ENCODE peak calls at places on chromosome 1, in nine cellular contexts. J is HFF-Myc; B is right cardiac atrium; X is H54; H is T-helper 9 cell; O is sciatic nerve; G is stimulated activated naive CD4-positive, alpha-beta T cell; D is epithelial cell of esophagus; P is HS-5. M is an unnamed sample.

GRCh38 chr1:227947425-227947677 is 381 bp downstream of the WNT9A start:
- DNase-seq in O (peak), P (no peak), G (no peak), D (no peak), B (no peak), X (peak), H (no peak), J (no peak), M (no peak)

GRCh38 chr1:207698822-207699483 is 52.9 kb upstream of the CD46 start:
- DNase-seq in H (no peak), O (peak), G (no peak), J (peak), X (no peak), D (peak), B (peak), P (peak), M (no peak)

GRCh38 chr1:31788825-31789256 is 24.7 kb upstream of the ADGRB2 start:
- DNase-seq in B (no peak), G (peak), P (peak), D (peak), H (no peak), X (no peak), O (no peak), J (peak), M (no peak)

GRCh38 chr1:46128336-46128735 is 4.1 kb downstream of the PIK3R3 start:
- DNase-seq in D (peak), B (no peak), O (no peak), X (no peak), G (no peak), J (no peak), H (no peak), P (no peak), M (no peak)

GRCh38 chr1:231918239-231919015 is 291.8 kb downstream of the DISC1 start:
- DNase-seq in H (peak), X (peak), O (no peak), D (peak), J (no peak), G (no peak), B (no peak), P (no peak), M (peak)

GRCh38 chr1:196590012-196590708 is 18.1 kb downstream of the KCNT2 start:
- DNase-seq in H (no peak), O (no peak), X (no peak), D (no peak), G (no peak), P (no peak), J (no peak), B (no peak), M (no peak)

GRCh38 chr1:185314416-185314815 is 2.6 kb downstream of the IVNS1ABP start:
- DNase-seq in H (no peak), P (no peak), O (no peak), D (peak), B (no peak), X (no peak), J (no peak), G (no peak), M (no peak)

GRCh38 chr1:19852036-19852435 is 30.2 kb upstream of the OTUD3 start:
- DNase-seq in D (no peak), O (no peak), X (no peak), H (no peak), J (no peak), B (no peak), G (no peak), P (no peak), M (no peak)

GRCh38 chr1:162056043-162056442 is 13.4 kb upstream of the NOS1AP start:
- DNase-seq in X (peak), G (peak), O (peak), J (peak), B (peak), D (peak), H (peak), P (no peak), M (peak)

GRCh38 chr1:224503161-224504118 is 68.8 kb upstream of the WDR26 start:
- DNase-seq in X (peak), B (peak), O (peak), J (no peak), P (no peak), G (no peak), D (peak), H (no peak), M (peak)

GRCh38 chr1:214103778-214104177 is 116.0 kb downstream of the PROX1 start:
- DNase-seq in O (no peak), G (no peak), H (no peak), J (no peak), X (no peak), B (no peak), D (no peak), P (no peak), M (no peak)

GRCh38 chr1:23400324-23401110 is 24.0 kb downstream of the TCEA3 start:
- DNase-seq in O (no peak), J (no peak), P (no peak), X (no peak), B (peak), D (peak), H (no peak), G (no peak), M (no peak)

GRCh38 chr1:6209661-6210605 is 4.0 kb downstream of the RNF207 start:
- DNase-seq in H (no peak), D (no peak), G (no peak), J (no peak), O (no peak), X (no peak), P (no peak), B (no peak), M (no peak)

GRCh38 chr1:194548071-194548470 is 1361.7 kb upstream of the B3GALT2 start:
- DNase-seq in O (no peak), B (no peak), J (peak), H (no peak), G (no peak), D (no peak), P (no peak), X (no peak), M (no peak)

GRCh38 chr1:229839800-229840199 is 213.8 kb downstream of the URB2 start:
- DNase-seq in O (no peak), G (no peak), J (no peak), H (no peak), P (no peak), X (no peak), D (no peak), B (no peak), M (no peak)

GRCh38 chr1:165134431-165134830 is 222.1 kb downstream of the LMX1A start:
- DNase-seq in D (no peak), O (no peak), P (no peak), X (no peak), H (no peak), J (no peak), G (no peak), B (no peak), M (no peak)

GRCh38 chr1:55304306-55304705 is 89.1 kb upstream of the USP24 start:
- DNase-seq in O (no peak), G (no peak), D (no peak), B (peak), J (no peak), H (no peak), P (no peak), X (no peak), M (no peak)

GRCh38 chr1:119116725-119117124 is 23.7 kb downstream of the WARS2 start:
- DNase-seq in J (no peak), B (peak), X (no peak), H (no peak), O (no peak), D (no peak), P (no peak), G (no peak), M (no peak)

GRCh38 chr1:166875302-166875733 is 746 bp downstream of the TADA1 start:
- DNase-seq in G (no peak), X (no peak), J (no peak), B (no peak), O (no peak), P (peak), H (no peak), D (no peak), M (no peak)

GRCh38 chr1:163191301-163191700 is 11.4 kb downstream of the RGS5 start:
- DNase-seq in J (no peak), G (no peak), P (no peak), B (no peak), H (no peak), O (no peak), D (no peak), X (no peak), M (no peak)

GRCh38 chr1:65792671-65793358 is at the start of gene PDE4B:
- DNase-seq in O (no peak), G (no peak), X (no peak), J (no peak), P (no peak), H (no peak), D (no peak), B (peak), M (peak)

GRCh38 chr1:77533660-77534295 is 148.7 kb downstream of the ZZZ3 start:
- DNase-seq in J (peak), X (no peak), D (peak), H (peak), P (peak), B (no peak), G (peak), O (peak), M (peak)

GRCh38 chr1:182485861-182486260 is 35.9 kb downstream of the RGSL1 start:
- DNase-seq in D (no peak), J (no peak), O (no peak), B (no peak), P (no peak), H (no peak), X (no peak), G (no peak), M (no peak)

GRCh38 chr1:168488153-168488552 is 55.6 kb downstream of the XCL2 start:
- DNase-seq in J (peak), X (no peak), O (peak), D (peak), G (no peak), B (peak), P (no peak), H (no peak), M (peak)

GRCh38 chr1:33045814-33046213 is 9.1 kb upstream of the AK2 start:
- DNase-seq in P (no peak), B (no peak), O (no peak), X (no peak), J (no peak), G (no peak), H (no peak), D (no peak), M (no peak)

GRCh38 chr1:230536641-230537155 is 105.6 kb upstream of the COG2 start:
- DNase-seq in B (no peak), D (no peak), P (no peak), O (no peak), G (no peak), J (no peak), X (no peak), H (no peak), M (no peak)

GRCh38 chr1:30818568-30819243 is 61.1 kb upstream of the LAPTM5 start:
- DNase-seq in P (no peak), B (no peak), X (no peak), O (no peak), J (no peak), G (no peak), H (no peak), D (no peak), M (no peak)

M was measured in KG1.